ENCODE peak calls at places on chromosomes 7 and 10, in seven cellular contexts. A is GM23338, O is breast epithelium, W is sigmoid colon, N is transverse colon, Y is HepG2, D is endothelial cell of umbilical vein. X is an unnamed sample.

GRCh38 chr7:150784954-150785353 is 15.2 kb downstream of the TMEM176B start:
- DNase-seq in A (no peak), O (no peak), W (no peak), N (peak; percentile 62), Y (no peak), D (no peak), X (no peak)

GRCh38 chr7:135709508-135709907 is 18.5 kb downstream of the SLC13A4 start:
- DNase-seq in A (no peak), O (no peak), W (no peak), N (no peak), Y (no peak), D (no peak), X (no peak)

GRCh38 chr7:926061-927030 is 28.1 kb downstream of the ADAP1 start:
- DNase-seq in A (no peak), O (no peak), W (peak; percentile 64), N (peak; percentile 91), Y (peak; percentile 91), D (no peak), X (no peak)

GRCh38 chr10:8416192-8416701 is 361.8 kb downstream of the GATA3 start:
- DNase-seq in A (no peak), O (no peak), W (no peak), N (no peak), Y (no peak), D (no peak), X (no peak)

GRCh38 chr7:143382126-143382790 is 1.1 kb downstream of the ZYX start:
- DNase-seq in A (no peak), O (no peak), W (peak; percentile 64), N (no peak), Y (no peak), D (no peak), X (no peak)

GRCh38 chr10:120460191-120460590 is 3.2 kb downstream of the PLPP4 start:
- DNase-seq in A (no peak), O (no peak), W (no peak), N (no peak), Y (no peak), D (no peak), X (no peak)

GRCh38 chr7:97145068-97145467 is 27.6 kb downstream of the SDHAF3 start:
- DNase-seq in A (no peak), O (no peak), W (no peak), N (no peak), Y (peak; percentile 32), D (peak; percentile 58), X (no peak)

GRCh38 chr7:459584-460373 is 59.9 kb downstream of the PDGFA start:
- DNase-seq in A (no peak), O (no peak), W (no peak), N (no peak), Y (no peak), D (no peak), X (no peak)

GRCh38 chr10:35274511-35275060 is 61.7 kb upstream of the CCNY start:
- DNase-seq in A (no peak), O (no peak), W (no peak), N (no peak), Y (no peak), D (no peak), X (no peak)

GRCh38 chr10:22433875-22434274 is 88.6 kb downstream of the SPAG6 start:
- DNase-seq in A (peak; percentile 30), O (no peak), W (no peak), N (no peak), Y (no peak), D (peak; percentile 61), X (peak; percentile 31)

GRCh38 chr10:91774571-91774970 is 23.7 kb upstream of the TNKS2 start:
- DNase-seq in A (no peak), O (no peak), W (no peak), N (no peak), Y (no peak), D (no peak), X (no peak)

GRCh38 chr10:131812012-131812403 is 88.8 kb upstream of the PPP2R2D start:
- DNase-seq in A (no peak), O (no peak), W (no peak), N (no peak), Y (no peak), D (no peak), X (no peak)

GRCh38 chr7:150378115-150378852 is 846 bp upstream of the ZNF775 start:
- DNase-seq in A (peak; percentile 97), O (peak; percentile 67), W (peak; percentile 76), N (peak; percentile 80), Y (peak; percentile 82), D (peak; percentile 77), X (peak; percentile 19)

GRCh38 chr10:131574707-131575430 is 263.3 kb upstream of the TCERG1L start:
- DNase-seq in A (no peak), O (peak; percentile 2), W (no peak), N (no peak), Y (no peak), D (no peak), X (no peak)

DNA sequence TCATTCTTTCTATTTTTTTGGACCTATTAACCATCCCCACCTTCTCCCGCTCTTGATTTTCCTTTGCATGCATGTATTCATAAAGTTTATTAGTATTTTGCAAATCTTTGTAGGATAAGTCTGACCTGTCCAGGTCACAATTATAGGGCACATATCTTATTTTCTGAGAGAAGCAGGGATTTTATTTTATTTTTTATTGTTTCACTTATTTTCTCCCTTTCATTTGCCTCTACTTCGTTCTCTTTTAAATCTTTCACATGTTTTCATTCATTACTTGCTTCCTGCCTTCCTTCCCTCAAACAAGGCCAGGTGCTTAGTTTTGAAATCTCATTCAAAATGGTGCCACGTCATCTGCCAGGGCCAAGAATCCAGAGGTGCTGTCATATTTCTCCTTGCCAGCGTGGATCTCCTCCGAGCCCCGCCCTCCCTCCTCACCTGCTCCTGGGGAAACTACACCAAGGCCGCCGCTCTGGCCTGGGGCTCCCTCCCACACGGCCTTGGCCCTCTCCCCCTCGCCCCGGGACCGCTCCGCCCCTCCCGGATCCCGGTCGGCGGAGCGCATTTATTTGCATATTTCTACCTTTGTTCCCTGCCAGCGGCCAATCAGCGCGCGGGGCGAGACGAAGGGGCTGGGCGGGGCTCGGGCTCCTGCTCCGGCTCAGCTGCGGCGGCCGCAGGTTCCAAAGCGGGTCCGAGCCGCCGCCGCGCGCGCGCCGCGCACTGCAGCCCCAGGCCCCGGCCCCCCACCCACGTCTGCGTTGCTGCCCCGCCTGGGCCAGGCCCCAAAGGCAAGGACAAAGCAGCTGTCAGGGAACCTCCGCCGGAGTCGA is at the start of gene TSPAN13:
- DNase-seq in A (peak; percentile 97), O (peak; percentile 90), W (peak; percentile 66), N (peak; percentile 95), Y (peak; percentile 81), D (peak; percentile 79), X (peak; percentile 86)
- TF ChIP-seq POLR2AphosphoS5 in A (peak; percentile 63), O (peak; percentile 9), W (no peak), N (no peak), Y (no peak), D (no peak), X (peak; percentile 66)

DNA sequence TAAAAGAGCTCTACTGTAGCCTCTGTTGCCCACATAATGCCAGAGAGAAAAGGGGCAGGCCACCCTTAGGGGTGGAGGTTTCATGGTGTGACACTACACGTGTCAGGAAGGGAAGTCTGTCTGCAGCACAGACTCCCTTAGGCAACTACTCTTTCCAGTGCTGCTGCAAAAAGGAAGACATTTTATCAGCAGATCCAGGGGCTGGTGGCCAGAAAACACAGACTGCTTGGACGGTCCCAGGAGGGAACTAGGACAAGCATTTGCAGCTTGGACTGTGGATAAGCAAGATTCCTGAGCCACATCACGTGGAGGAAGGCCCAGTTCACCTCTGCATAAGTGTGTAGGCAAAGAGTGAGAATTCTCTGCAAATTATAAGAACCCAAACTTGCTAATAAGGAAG is 220.8 kb downstream of the FANK1 start:
- DNase-seq in A (no peak), O (no peak), W (no peak), N (no peak), Y (no peak), D (no peak), X (no peak)
- H3K27me3 ChIP-seq in A (no peaks in the 10 kb centered on the region), O (no peaks in the 10 kb centered on the region), W (no peaks in the 10 kb centered on the region), N (peaks cover 8% of the 10 kb centered on the region), Y (peaks cover 3% of the 10 kb centered on the region), D (no peaks in the 10 kb centered on the region), X (peaks cover 7% of the 10 kb centered on the region)

GRCh38 chr10:103197177-103197576 is 4.1 kb upstream of the NT5C2 start:
- DNase-seq in A (no peak), O (no peak), W (peak; percentile 65), N (no peak), Y (peak; percentile 78), D (peak; percentile 87), X (peak; percentile 37)
- TF ChIP-seq POLR2AphosphoS5 in A (no peak), O (peak; percentile 26), W (peak; percentile 70), N (no peak), Y (no peak), D (peak; percentile 39), X (peak; percentile 59)

DNA sequence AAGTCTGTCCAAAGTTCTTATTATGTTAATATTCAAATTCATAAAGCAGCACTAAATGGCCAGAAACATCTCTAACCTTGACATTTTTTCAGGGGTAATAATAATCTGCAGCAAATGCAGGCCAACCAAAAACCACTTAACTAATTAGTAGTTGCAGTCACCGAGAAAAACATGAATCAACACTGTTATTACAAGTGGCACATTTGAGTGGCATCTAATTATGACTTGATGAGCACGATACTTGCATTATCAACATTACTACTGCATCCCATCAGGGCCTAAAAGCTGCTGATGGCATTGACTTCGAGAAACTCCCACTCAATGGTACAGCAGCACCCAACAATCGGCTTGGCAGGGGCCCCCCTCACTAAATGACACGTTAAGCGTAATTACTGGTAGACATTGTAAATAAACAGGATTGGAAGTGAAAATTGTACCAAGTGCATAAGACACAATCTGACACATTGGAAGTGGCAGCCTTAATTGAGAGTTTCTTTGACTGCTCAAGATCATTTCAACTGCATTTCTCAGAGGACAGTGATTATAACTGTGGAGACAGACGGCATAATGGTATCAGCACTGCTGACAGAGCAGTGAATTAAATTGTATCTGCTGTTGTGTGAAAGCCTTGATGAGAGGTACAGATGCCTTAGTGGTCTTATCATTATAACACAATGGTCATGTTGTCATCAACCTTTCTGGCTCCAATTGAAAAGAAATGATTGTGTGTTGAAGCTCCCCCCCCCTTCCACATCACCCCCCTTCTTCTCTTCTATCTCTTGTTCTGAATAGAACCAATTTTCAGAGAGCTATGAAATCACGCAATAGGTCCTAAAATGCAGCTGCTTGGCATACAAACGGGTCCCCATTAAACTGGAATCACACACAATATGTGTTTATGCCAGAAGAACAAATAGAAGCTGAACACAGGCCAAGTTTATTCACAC is 43.4 kb downstream of the SHTN1 start:
- DNase-seq in A (no peak), O (no peak), W (no peak), N (no peak), Y (no peak), D (no peak), X (no peak)
- H3K27me3 ChIP-seq in A (no peaks in the 10 kb centered on the region), O (no peaks in the 10 kb centered on the region), W (no peaks in the 10 kb centered on the region), N (no peaks in the 10 kb centered on the region), Y (no peaks in the 10 kb centered on the region), D (no peaks in the 10 kb centered on the region), X (no peaks in the 10 kb centered on the region)

GRCh38 chr7:103866919-103867318 is 122.5 kb downstream of the RELN start:
- DNase-seq in A (no peak), O (no peak), W (no peak), N (no peak), Y (peak; percentile 71), D (no peak), X (no peak)
- TF ChIP-seq POLR2AphosphoS5 in A (no peak), O (no peak), W (no peak), N (no peak), Y (no peak), D (no peak), X (no peak)

X was measured in HCT116.